ENCODE peak calls at places on chromosomes 16 and 17, in four cellular contexts. One of them, this sample, is unnamed.
A peak's percentile ranks its signal among the peaks of the same experiment; 100 is the strongest.

GRCh38 chr16:19291459-19291858 is 5.9 kb downstream of the CLEC19A start:
- DNase-seq in IMR-90: no peak
- DNase-seq in GM12878: no peak
- DNase-seq in H1: no peak
- DNase-seq in this sample: no peak

GRCh38 chr17:50221500-50222480 is 20.4 kb upstream of the COL1A1 start:
- DNase-seq in GM12878: no peak
- DNase-seq in IMR-90: peak; percentile 68
- DNase-seq in H1: no peak
- DNase-seq in this sample: no peak

GRCh38 chr16:80620656-80621605 is 80.1 kb downstream of the DYNLRB2 start:
- DNase-seq in H1: no peak
- DNase-seq in GM12878: no peak
- DNase-seq in IMR-90: no peak
- DNase-seq in this sample: no peak

GRCh38 chr16:23597003-23597756 is 1.1 kb upstream of the NDUFAB1 start:
- DNase-seq in GM12878: no peak
- DNase-seq in IMR-90: no peak
- DNase-seq in H1: peak; percentile 33
- DNase-seq in this sample: peak; percentile 74

GRCh38 chr16:716768-717325 is 1.9 kb downstream of the METRN start:
- DNase-seq in IMR-90: no peak
- DNase-seq in H1: no peak
- DNase-seq in GM12878: no peak
- DNase-seq in this sample: no peak

GRCh38 chr16:17252064-17252463 is 218.7 kb downstream of the XYLT1 start:
- DNase-seq in GM12878: no peak
- DNase-seq in IMR-90: no peak
- DNase-seq in H1: no peak
- DNase-seq in this sample: no peak

GRCh38 chr17:46827274-46827673 is 8.8 kb upstream of the WNT3 start:
- DNase-seq in GM12878: no peak
- DNase-seq in IMR-90: no peak
- DNase-seq in H1: no peak
- DNase-seq in this sample: no peak

GRCh38 chr16:27748868-27749546 is 199.1 kb downstream of the KATNIP start:
- DNase-seq in H1: peak; percentile 31
- DNase-seq in IMR-90: peak; percentile 84
- DNase-seq in GM12878: peak; percentile 1
- DNase-seq in this sample: peak; percentile 84

GRCh38 chr17:50423553-50424159 is 2.4 kb upstream of the ACSF2 start:
- DNase-seq in H1: no peak
- DNase-seq in GM12878: no peak
- DNase-seq in IMR-90: peak; percentile 91
- DNase-seq in this sample: peak; percentile 37

GRCh38 chr17:73430848-73431247 is 119.0 kb upstream of the CDC42EP4 start:
- DNase-seq in H1: no peak
- DNase-seq in IMR-90: no peak
- DNase-seq in GM12878: no peak
- DNase-seq in this sample: no peak

GRCh38 chr16:24853169-24853824 is 7.5 kb downstream of the SLC5A11 start:
- DNase-seq in IMR-90: no peak
- DNase-seq in H1: no peak
- DNase-seq in GM12878: no peak
- DNase-seq in this sample: no peak

GRCh38 chr16:2983706-2984136 is 3.5 kb upstream of the PKMYT1 start:
- DNase-seq in H1: no peak
- DNase-seq in IMR-90: peak; percentile 69
- DNase-seq in GM12878: no peak
- DNase-seq in this sample: peak; percentile 88

GRCh38 chr17:37570527-37571093 is 38.6 kb downstream of the SYNRG start:
- DNase-seq in GM12878: no peak
- DNase-seq in H1: peak; percentile 60
- DNase-seq in IMR-90: peak; percentile 69
- DNase-seq in this sample: peak; percentile 47

GRCh38 chr17:40291311-40291710 is 3.6 kb downstream of the CDC6 start:
- DNase-seq in H1: no peak
- DNase-seq in IMR-90: no peak
- DNase-seq in GM12878: no peak
- DNase-seq in this sample: no peak

GRCh38 chr16:89094252-89094901 is 725 bp downstream of the ACSF3 start:
- DNase-seq in H1: no peak
- DNase-seq in GM12878: no peak
- DNase-seq in IMR-90: no peak
- DNase-seq in this sample: no peak

GRCh38 chr16:61233718-61234117 is 802.5 kb downstream of the CDH8 start:
- DNase-seq in IMR-90: no peak
- DNase-seq in H1: no peak
- DNase-seq in GM12878: no peak
- DNase-seq in this sample: no peak

GRCh38 chr16:48498761-48499600 is 111.0 kb downstream of the N4BP1 start:
- DNase-seq in GM12878: no peak
- DNase-seq in H1: no peak
- DNase-seq in IMR-90: peak; percentile 76
- DNase-seq in this sample: no peak

GRCh38 chr17:64212122-64212521 is 50.9 kb downstream of the TEX2 start:
- DNase-seq in GM12878: no peak
- DNase-seq in H1: no peak
- DNase-seq in IMR-90: peak; percentile 82
- DNase-seq in this sample: no peak

GRCh38 chr16:60731329-60731728 is 1304.9 kb downstream of the CDH8 start:
- DNase-seq in H1: no peak
- DNase-seq in IMR-90: no peak
- DNase-seq in GM12878: no peak
- DNase-seq in this sample: no peak

GRCh38 chr17:44884941-44885340 is 14.3 kb downstream of the EFTUD2 start:
- DNase-seq in GM12878: no peak
- DNase-seq in H1: no peak
- DNase-seq in IMR-90: no peak
- DNase-seq in this sample: no peak

GRCh38 chr16:50301626-50302471 is 35.5 kb downstream of the ADCY7 start:
- DNase-seq in GM12878: no peak
- DNase-seq in IMR-90: peak; percentile 86
- DNase-seq in H1: no peak
- DNase-seq in this sample: no peak

GRCh38 chr17:12979826-12980500 is 37.9 kb downstream of the ELAC2 start:
- DNase-seq in H1: no peak
- DNase-seq in GM12878: no peak
- DNase-seq in IMR-90: peak; percentile 48
- DNase-seq in this sample: no peak

GRCh38 chr16:1745900-1746692 is 25.2 kb downstream of the NME3 start:
- DNase-seq in GM12878: no peak
- DNase-seq in IMR-90: peak; percentile 53
- DNase-seq in H1: no peak
- DNase-seq in this sample: no peak

GRCh38 chr17:75566456-75567233 is 21.0 kb upstream of the MYO15B start:
- DNase-seq in IMR-90: no peak
- DNase-seq in GM12878: no peak
- DNase-seq in H1: no peak
- DNase-seq in this sample: no peak

DNA sequence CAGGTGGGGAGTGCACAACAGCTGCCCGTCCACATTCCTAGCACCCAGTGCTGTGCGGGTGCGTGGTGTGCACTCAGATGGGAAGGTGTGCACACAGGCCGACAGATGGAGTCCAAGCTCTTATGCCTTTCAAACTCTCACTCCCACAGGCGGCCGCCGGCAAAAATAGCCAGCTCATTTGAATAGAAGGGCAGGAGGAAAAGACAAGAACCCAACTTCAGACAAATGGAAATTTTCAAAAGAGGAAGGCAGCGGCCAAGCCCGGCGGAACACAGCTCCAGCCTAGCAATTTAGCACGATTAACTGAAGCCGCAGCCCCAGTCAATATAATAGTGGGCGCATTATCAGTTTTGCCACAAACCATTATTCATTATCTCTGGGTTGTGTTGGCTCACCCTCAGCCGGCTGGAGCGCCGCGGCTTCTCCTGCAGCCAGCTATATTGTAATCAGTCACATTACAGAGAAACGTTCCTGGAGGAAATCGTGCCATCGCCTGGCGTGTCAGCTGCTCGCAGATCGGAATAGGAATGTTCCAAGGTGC is 103.9 kb upstream of the SEC14L1 start:
- DNase-seq in H1: no peak
- DNase-seq in IMR-90: no peak
- DNase-seq in GM12878: no peak
- DNase-seq in this sample: peak; percentile 59
- TF ChIP-seq CHD1 in H1: no peak
- TF ChIP-seq CHD1 in IMR-90: no peak
- TF ChIP-seq CHD1 in GM12878: no peak
- TF ChIP-seq CHD1 in this sample: no peak

DNA sequence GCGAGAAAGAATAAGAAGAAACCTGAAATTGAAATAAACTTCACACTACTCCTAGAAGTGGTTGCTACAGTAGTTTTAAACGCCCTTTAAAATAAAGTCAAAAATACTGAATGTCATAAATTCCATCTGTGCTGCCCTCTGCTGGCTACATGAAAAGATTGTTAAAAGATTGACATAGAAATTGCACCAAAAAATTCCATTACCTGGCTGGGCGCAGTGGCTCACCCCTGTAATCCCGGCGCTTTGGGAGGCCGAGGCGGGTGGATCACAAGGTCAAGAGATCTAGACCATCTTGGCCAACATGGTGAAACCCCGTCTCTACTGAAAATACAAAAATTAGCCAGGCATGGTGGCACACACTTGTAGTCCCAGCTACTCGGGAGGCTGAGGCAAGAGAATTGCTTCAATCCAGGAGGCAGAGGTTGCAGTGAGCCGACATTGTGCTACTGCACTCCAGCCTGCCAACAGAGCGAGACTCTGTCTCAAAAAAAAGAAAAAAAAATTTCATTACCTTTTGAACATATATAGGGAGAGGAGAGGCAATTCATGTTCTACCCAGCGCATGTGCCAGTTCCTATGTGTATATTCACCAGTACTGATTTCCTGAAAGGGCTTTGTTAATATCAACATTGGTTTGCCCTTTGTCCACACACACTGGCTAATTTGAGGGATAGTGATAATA is 36.5 kb downstream of the CYTH1 start:
- DNase-seq in H1: no peak
- DNase-seq in GM12878: no peak
- DNase-seq in IMR-90: peak; percentile 49
- DNase-seq in this sample: no peak
- TF ChIP-seq CHD1 in H1: no peak
- TF ChIP-seq CHD1 in GM12878: no peak
- TF ChIP-seq CHD1 in IMR-90: no peak
- TF ChIP-seq CHD1 in this sample: no peak

GRCh38 chr16:15654591-15654990 is 4.5 kb downstream of the NDE1 start:
- DNase-seq in H1: no peak
- DNase-seq in GM12878: no peak
- DNase-seq in IMR-90: no peak
- DNase-seq in this sample: no peak
- TF ChIP-seq CHD1 in H1: no peak
- TF ChIP-seq CHD1 in GM12878: no peak
- TF ChIP-seq CHD1 in IMR-90: no peak
- TF ChIP-seq CHD1 in this sample: no peak

DNA sequence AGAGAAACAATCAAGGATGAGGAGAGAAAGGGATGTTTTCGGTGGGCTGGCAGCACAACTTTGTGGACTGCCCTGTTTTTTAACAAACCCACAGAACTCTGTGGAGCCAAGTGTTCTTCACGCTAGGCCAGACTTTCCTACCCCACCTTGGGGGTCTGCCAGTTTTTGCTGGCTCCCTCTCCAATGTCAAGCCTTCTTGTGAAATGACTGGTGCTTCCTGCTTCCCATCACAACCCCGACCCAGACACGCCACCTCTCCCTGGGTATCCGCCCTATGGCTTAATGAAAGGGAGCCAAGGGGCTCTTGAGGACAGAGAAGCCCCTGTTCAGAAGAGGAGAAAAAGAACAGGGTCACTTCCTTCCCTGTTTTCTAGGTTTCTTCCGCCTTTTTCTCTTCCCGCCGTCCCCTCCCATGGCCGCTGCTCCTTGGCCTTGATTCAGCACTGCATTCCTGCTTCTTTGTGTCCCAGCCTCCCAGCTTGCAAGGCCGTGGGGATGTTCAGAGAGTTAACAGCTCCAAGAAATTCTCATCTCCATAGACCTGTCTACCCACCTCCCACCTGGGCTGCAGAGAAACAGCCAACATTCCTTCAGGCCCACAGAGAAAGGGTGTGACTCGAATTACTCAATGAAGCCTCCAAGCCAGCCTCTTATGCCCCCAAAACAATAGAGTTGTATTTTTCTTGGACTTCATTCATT is 16.5 kb upstream of the SOX9 start:
- DNase-seq in H1: no peak
- DNase-seq in GM12878: no peak
- DNase-seq in IMR-90: no peak
- DNase-seq in this sample: no peak
- TF ChIP-seq CHD1 in H1: no peak
- TF ChIP-seq CHD1 in GM12878: no peak
- TF ChIP-seq CHD1 in IMR-90: no peak
- TF ChIP-seq CHD1 in this sample: no peak

GRCh38 chr16:30519120-30520049 is 7.0 kb downstream of the ZNF768 start:
- DNase-seq in GM12878: no peak
- DNase-seq in H1: no peak
- DNase-seq in IMR-90: no peak
- DNase-seq in this sample: no peak

GRCh38 chr16:30521476-30521872 is 4.9 kb downstream of the ZNF768 start:
- DNase-seq in GM12878: no peak
- DNase-seq in H1: no peak
- DNase-seq in IMR-90: no peak
- DNase-seq in this sample: no peak

GRCh38 chr16:30521873-30522641 is 4.3 kb downstream of the ZNF768 start:
- DNase-seq in IMR-90: no peak
- DNase-seq in H1: no peak
- DNase-seq in GM12878: no peak
- DNase-seq in this sample: no peak

GRCh38 chr16:30515275-30515674 is 11.1 kb downstream of the ZNF768 start:
- DNase-seq in IMR-90: no peak
- DNase-seq in GM12878: no peak
- DNase-seq in H1: no peak
- DNase-seq in this sample: no peak

DNA sequence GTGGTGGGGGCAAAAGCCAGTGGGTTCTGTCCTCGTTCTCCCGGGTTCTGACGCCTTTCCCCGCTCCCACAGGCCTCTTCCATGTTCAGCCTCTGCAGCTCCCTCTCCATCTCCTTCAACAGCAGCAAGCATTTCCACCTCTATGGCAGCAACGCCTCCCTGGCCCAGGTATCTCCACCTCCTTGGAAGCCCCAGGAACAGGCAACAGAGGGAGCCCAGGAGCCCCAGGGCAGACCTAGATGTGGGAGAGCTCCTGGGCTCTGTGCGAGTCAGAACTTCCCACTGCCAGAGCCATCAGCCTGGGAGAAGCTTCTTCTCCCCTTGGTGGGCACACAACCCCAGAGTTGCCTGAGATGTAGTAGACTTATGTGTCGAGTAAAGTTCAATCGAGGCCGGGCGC is 7.8 kb downstream of the ZNF768 start:
- DNase-seq in IMR-90: no peak
- DNase-seq in H1: no peak
- DNase-seq in GM12878: no peak
- DNase-seq in this sample: no peak
- TF ChIP-seq CHD1 in IMR-90: no peak
- TF ChIP-seq CHD1 in H1: no peak
- TF ChIP-seq CHD1 in GM12878: no peak
- TF ChIP-seq CHD1 in this sample: no peak

GRCh38 chr16:78925071-78925714 is 675.3 kb downstream of the MAF start:
- DNase-seq in H1: peak; percentile 19
- DNase-seq in GM12878: no peak
- DNase-seq in IMR-90: no peak
- DNase-seq in this sample: peak; percentile 64
- TF ChIP-seq CHD1 in H1: no peak
- TF ChIP-seq CHD1 in GM12878: no peak
- TF ChIP-seq CHD1 in IMR-90: no peak
- TF ChIP-seq CHD1 in this sample: no peak

GRCh38 chr17:48718162-48718780 is 4.0 kb downstream of the PRAC1 start:
- DNase-seq in IMR-90: no peak
- DNase-seq in GM12878: no peak
- DNase-seq in H1: no peak
- DNase-seq in this sample: no peak
- TF ChIP-seq CHD1 in IMR-90: no peak
- TF ChIP-seq CHD1 in GM12878: no peak
- TF ChIP-seq CHD1 in H1: no peak
- TF ChIP-seq CHD1 in this sample: no peak

This sample was measured in K562.